ENCODE peak calls at places on chromosomes 1 and 21, in nine cellular contexts. V is GM12865, N is B cell, E is neural progenitor cell, C is ovary, A is MM.1S, X is breast epithelium, B is GM12864, P is spleen. F is an unnamed sample.

GRCh38 chr21:24649691-24650090 is 957.6 kb downstream of the MRPL39 start:
- DNase-seq in V (no peak), N (no peak), E (no peak), C (no peak), A (no peak), X (no peak), B (no peak), P (no peak), F (no peak)

GRCh38 chr1:116900471-116901365 is 9.0 kb upstream of the PTGFRN start:
- DNase-seq in V (no peak), N (no peak), E (no peak), C (no peak), A (no peak), X (no peak), B (no peak), P (no peak), F (no peak)

GRCh38 chr1:213397638-213398037 is 346.6 kb downstream of the RPS6KC1 start:
- DNase-seq in V (no peak), N (no peak), E (no peak), C (no peak), A (no peak), X (no peak), B (no peak), P (no peak), F (no peak)

GRCh38 chr1:228938248-228938891 is 203.1 kb downstream of the RHOU start:
- DNase-seq in V (no peak), N (no peak), E (no peak), C (no peak), A (no peak), X (no peak), B (no peak), P (no peak), F (no peak)

GRCh38 chr1:39657923-39658485 is 13.9 kb downstream of the NT5C1A start:
- DNase-seq in V (peak), N (peak), E (peak), C (peak), A (peak), X (no peak), B (peak), P (peak), F (peak)

GRCh38 chr1:57916034-57916433 is 492.2 kb upstream of the DAB1 start:
- DNase-seq in V (no peak), N (no peak), E (no peak), C (no peak), A (no peak), X (no peak), B (no peak), P (no peak), F (no peak)

GRCh38 chr1:36097693-36098585 is 9.2 kb downstream of the ADPRS start:
- DNase-seq in V (no peak), N (no peak), E (no peak), C (no peak), A (no peak), X (no peak), B (no peak), P (no peak), F (no peak)

GRCh38 chr1:117537291-117537920 is 68.4 kb upstream of the TENT5C start:
- DNase-seq in V (peak), N (peak), E (peak), C (no peak), A (peak), X (peak), B (no peak), P (peak), F (no peak)

GRCh38 chr1:27395441-27396195 is 3.2 kb downstream of the GPR3 start:
- DNase-seq in V (peak), N (peak), E (peak), C (peak), A (peak), X (peak), B (no peak), P (peak), F (peak)

GRCh38 chr1:110453829-110454228 is 2.9 kb downstream of the PROK1 start:
- DNase-seq in V (no peak), N (no peak), E (no peak), C (no peak), A (no peak), X (no peak), B (no peak), P (no peak), F (no peak)

GRCh38 chr21:16248705-16249104 is 518.9 kb downstream of the USP25 start:
- DNase-seq in V (no peak), N (no peak), E (no peak), C (no peak), A (no peak), X (no peak), B (no peak), P (no peak), F (no peak)

GRCh38 chr1:94602312-94602711 is 60.8 kb upstream of the F3 start:
- DNase-seq in V (no peak), N (no peak), E (no peak), C (no peak), A (peak), X (no peak), B (no peak), P (no peak), F (no peak)

GRCh38 chr1:12251442-12251841 is 21.6 kb downstream of the VPS13D start:
- DNase-seq in V (no peak), N (no peak), E (no peak), C (no peak), A (no peak), X (no peak), B (no peak), P (no peak), F (no peak)

GRCh38 chr1:243253211-243253926 is 1.7 kb downstream of the CEP170 start:
- DNase-seq in V (peak), N (no peak), E (peak), C (no peak), A (no peak), X (no peak), B (no peak), P (no peak), F (no peak)

GRCh38 chr1:161153682-161154337 is at the start of gene UFC1:
- DNase-seq in V (peak), N (peak), E (peak), C (peak), A (peak), X (peak), B (peak), P (peak), F (peak)

GRCh38 chr1:34113362-34113761 is 51.7 kb downstream of the CSMD2 start:
- DNase-seq in V (no peak), N (no peak), E (peak), C (no peak), A (no peak), X (no peak), B (no peak), P (no peak), F (no peak)

GRCh38 chr1:160567858-160568682 is 11.2 kb downstream of the CD84 start:
- DNase-seq in V (peak), N (no peak), E (no peak), C (no peak), A (no peak), X (no peak), B (no peak), P (no peak), F (no peak)

GRCh38 chr1:218728994-218729393 is 383.9 kb downstream of the TGFB2 start:
- DNase-seq in V (no peak), N (no peak), E (no peak), C (no peak), A (no peak), X (no peak), B (no peak), P (no peak), F (no peak)

GRCh38 chr1:56797079-56797685 is 22.0 kb downstream of the FYB2 start:
- DNase-seq in V (no peak), N (no peak), E (no peak), C (no peak), A (no peak), X (peak), B (no peak), P (no peak), F (no peak)

GRCh38 chr21:27564684-27565280 is 597.9 kb upstream of the ADAMTS5 start:
- DNase-seq in V (peak), N (no peak), E (peak), C (peak), A (peak), X (no peak), B (no peak), P (no peak), F (no peak)

GRCh38 chr1:93565496-93566221 is 116.0 kb downstream of the BCAR3 start:
- DNase-seq in V (no peak), N (no peak), E (no peak), C (no peak), A (no peak), X (no peak), B (no peak), P (no peak), F (no peak)

GRCh38 chr1:40267767-40268187 is 9.7 kb downstream of the ZMPSTE24 start:
- DNase-seq in V (no peak), N (no peak), E (no peak), C (no peak), A (no peak), X (no peak), B (no peak), P (no peak), F (no peak)

GRCh38 chr21:42002421-42002958 is 7.7 kb downstream of the ZBTB21 start:
- DNase-seq in V (peak), N (no peak), E (no peak), C (no peak), A (no peak), X (no peak), B (peak), P (no peak), F (peak)

GRCh38 chr1:190244406-190244805 is 233.3 kb downstream of the BRINP3 start:
- DNase-seq in V (no peak), N (no peak), E (no peak), C (no peak), A (no peak), X (no peak), B (no peak), P (no peak), F (no peak)

GRCh38 chr1:110433803-110434202 is 17.1 kb upstream of the PROK1 start:
- DNase-seq in V (peak), N (no peak), E (peak), C (peak), A (peak), X (no peak), B (no peak), P (no peak), F (no peak)

GRCh38 chr1:160158031-160158430 is 6.6 kb downstream of the ATP1A4 start:
- DNase-seq in V (no peak), N (no peak), E (no peak), C (no peak), A (no peak), X (no peak), B (no peak), P (no peak), F (no peak)

GRCh38 chr1:39677645-39678044 is 5.7 kb upstream of the NT5C1A start:
- DNase-seq in V (no peak), N (no peak), E (no peak), C (no peak), A (no peak), X (no peak), B (no peak), P (no peak), F (no peak)

GRCh38 chr1:22262583-22262982 is 119.7 kb upstream of the WNT4 start:
- DNase-seq in V (peak), N (no peak), E (peak), C (no peak), A (peak), X (no peak), B (no peak), P (no peak), F (no peak)

GRCh38 chr21:41283211-41283818 is 33.3 kb upstream of the FAM3B start:
- DNase-seq in V (peak), N (peak), E (peak), C (peak), A (peak), X (no peak), B (peak), P (no peak), F (peak)

GRCh38 chr1:86104606-86105532 is 51.7 kb downstream of the COL24A1 start:
- DNase-seq in V (no peak), N (no peak), E (no peak), C (no peak), A (no peak), X (no peak), B (no peak), P (no peak), F (no peak)

GRCh38 chr1:94851571-94851970 is 31.4 kb downstream of the SLC44A3 start:
- DNase-seq in V (no peak), N (no peak), E (no peak), C (no peak), A (no peak), X (no peak), B (no peak), P (no peak), F (no peak)

GRCh38 chr1:156914440-156914856 is 6.0 kb upstream of the LRRC71 start:
- DNase-seq in V (no peak), N (no peak), E (no peak), C (no peak), A (no peak), X (no peak), B (no peak), P (no peak), F (no peak)

DNA sequence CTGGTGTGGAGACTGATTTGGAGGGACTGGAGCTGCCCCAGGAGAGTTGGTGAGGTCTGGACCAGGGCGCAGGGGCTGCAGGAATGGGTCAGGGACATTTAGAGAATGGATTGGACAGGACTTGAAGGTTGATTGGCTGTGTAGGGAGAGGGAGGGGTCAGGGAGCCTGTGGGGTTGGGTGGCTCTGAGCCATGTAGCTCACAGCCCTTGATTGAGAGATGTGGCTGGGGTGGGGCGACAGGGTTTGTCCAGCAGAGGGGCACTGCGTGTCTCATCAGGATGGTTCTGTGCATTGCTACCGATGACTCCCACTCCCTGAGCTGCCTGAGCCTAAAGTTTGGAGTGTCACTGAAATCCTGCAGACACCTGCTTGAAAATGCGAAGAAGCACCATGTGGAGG is 12.1 kb downstream of the AZIN2 start:
- DNase-seq in V (no peak), N (no peak), E (peak), C (no peak), A (no peak), X (no peak), B (no peak), P (no peak), F (no peak)
- TF ChIP-seq CTCF in V (no peak), N (no peak), E (peak), C (no peak), A (no peak), X (no peak), B (no peak), P (no peak), F (no peak)

GRCh38 chr1:201578008-201578888 is 39.3 kb downstream of the NAV1 start:
- DNase-seq in V (no peak), N (no peak), E (no peak), C (no peak), A (no peak), X (no peak), B (no peak), P (peak), F (no peak)
- TF ChIP-seq CTCF in V (no peak), N (no peak), E (no peak), C (no peak), A (no peak), X (no peak), B (no peak), P (no peak), F (no peak)

GRCh38 chr21:38171723-38172344 is 85.0 kb upstream of the KCNJ15 start:
- DNase-seq in V (no peak), N (no peak), E (peak), C (no peak), A (no peak), X (no peak), B (no peak), P (no peak), F (no peak)

GRCh38 chr21:38170705-38171682 is 85.8 kb upstream of the KCNJ15 start:
- DNase-seq in V (no peak), N (no peak), E (no peak), C (no peak), A (no peak), X (no peak), B (no peak), P (no peak), F (no peak)

GRCh38 chr21:38166214-38166547 is 90.6 kb upstream of the KCNJ15 start:
- DNase-seq in V (no peak), N (no peak), E (no peak), C (no peak), A (no peak), X (no peak), B (no peak), P (no peak), F (no peak)

GRCh38 chr21:38167345-38167744 is 89.4 kb upstream of the KCNJ15 start:
- DNase-seq in V (no peak), N (no peak), E (no peak), C (no peak), A (no peak), X (no peak), B (no peak), P (no peak), F (no peak)

DNA sequence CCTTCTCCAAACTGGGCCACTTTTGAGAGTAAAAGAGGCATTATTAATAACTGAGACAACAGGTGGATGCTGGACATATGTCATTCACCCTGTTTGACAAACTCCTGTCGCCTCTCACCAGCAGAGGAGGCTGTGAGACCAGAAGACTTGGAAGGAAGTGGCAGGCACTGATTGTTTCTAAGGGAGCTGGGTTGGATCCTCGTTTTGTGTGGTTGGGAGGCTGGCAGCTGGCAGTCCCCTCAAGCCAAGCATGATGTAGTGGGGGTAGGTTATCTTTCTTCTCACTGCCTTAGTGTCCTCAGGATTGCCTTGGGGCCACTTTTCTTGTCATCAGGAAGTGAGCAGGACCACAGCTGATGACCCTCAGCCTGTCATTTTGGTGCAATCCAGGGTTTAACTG is 86.5 kb upstream of the KCNJ15 start:
- DNase-seq in V (peak), N (no peak), E (peak), C (no peak), A (peak), X (no peak), B (no peak), P (no peak), F (peak)
- TF ChIP-seq CTCF in V (peak), N (no peak), E (peak), C (no peak), A (peak), X (no peak), B (peak), P (no peak), F (peak)

DNA sequence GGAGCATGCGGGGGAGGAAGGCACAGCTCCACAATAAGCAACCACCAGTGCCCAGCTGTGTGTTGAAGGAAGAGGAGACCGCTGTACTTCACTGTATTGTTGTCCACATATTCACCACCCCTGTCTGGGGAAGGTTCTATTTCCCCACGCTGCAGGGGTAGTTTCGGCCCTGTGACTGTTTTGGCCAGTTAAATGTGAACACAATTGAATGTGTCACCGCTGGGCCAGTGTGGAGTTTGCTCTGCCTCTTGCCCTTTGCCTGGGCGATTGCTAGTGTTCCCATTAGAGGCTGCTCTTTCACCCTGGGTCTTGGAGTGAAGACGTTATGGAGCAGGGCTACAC is 32.6 kb downstream of the UBE4B start:
- DNase-seq in V (no peak), N (no peak), E (peak), C (no peak), A (no peak), X (no peak), B (no peak), P (no peak), F (no peak)
- TF ChIP-seq CTCF in V (no peak), N (no peak), E (no peak), C (no peak), A (no peak), X (no peak), B (no peak), P (no peak), F (no peak)

GRCh38 chr1:15272009-15272781 is 25.2 kb downstream of the FHAD1 start:
- DNase-seq in V (peak), N (no peak), E (peak), C (peak), A (peak), X (peak), B (no peak), P (no peak), F (peak)

GRCh38 chr1:15271196-15271595 is 24.2 kb downstream of the FHAD1 start:
- DNase-seq in V (no peak), N (no peak), E (no peak), C (no peak), A (no peak), X (no peak), B (no peak), P (no peak), F (no peak)

GRCh38 chr1:15273274-15273673 is 26.3 kb downstream of the FHAD1 start:
- DNase-seq in V (no peak), N (no peak), E (no peak), C (no peak), A (no peak), X (no peak), B (no peak), P (no peak), F (no peak)

GRCh38 chr1:15275921-15276683 is 29.1 kb downstream of the FHAD1 start:
- DNase-seq in V (no peak), N (no peak), E (no peak), C (no peak), A (no peak), X (no peak), B (no peak), P (no peak), F (no peak)

DNA sequence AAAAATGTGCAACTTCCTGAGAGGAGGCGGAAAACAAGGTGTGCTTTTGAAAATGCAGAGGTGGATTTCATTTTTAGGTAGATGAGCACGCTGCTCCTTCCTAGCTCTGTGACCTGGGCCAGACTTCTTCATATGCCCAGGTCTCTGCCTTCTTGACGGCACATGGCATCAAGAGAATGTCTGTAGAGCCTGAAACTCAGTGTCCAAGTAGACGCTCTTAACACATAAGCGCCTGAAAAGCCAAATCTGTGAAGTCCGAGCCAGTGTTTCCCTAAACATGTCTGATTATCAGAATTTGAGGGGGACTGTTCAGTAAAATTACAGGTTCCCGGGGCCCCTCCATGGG is 25.7 kb downstream of the FHAD1 start:
- DNase-seq in V (no peak), N (no peak), E (no peak), C (no peak), A (no peak), X (no peak), B (no peak), P (no peak), F (no peak)
- TF ChIP-seq CTCF in V (no peak), N (no peak), E (no peak), C (peak), A (no peak), X (no peak), B (no peak), P (no peak), F (peak)

GRCh38 chr1:233025566-233025965 is 75.2 kb downstream of the NTPCR start:
- DNase-seq in V (no peak), N (no peak), E (no peak), C (no peak), A (no peak), X (no peak), B (no peak), P (no peak), F (no peak)

GRCh38 chr1:233019921-233020320 is 69.5 kb downstream of the NTPCR start:
- DNase-seq in V (no peak), N (no peak), E (no peak), C (no peak), A (no peak), X (no peak), B (no peak), P (no peak), F (no peak)

GRCh38 chr1:233020441-233020840 is 70.0 kb downstream of the NTPCR start:
- DNase-seq in V (no peak), N (no peak), E (peak), C (no peak), A (no peak), X (no peak), B (no peak), P (no peak), F (no peak)

GRCh38 chr1:233022246-233022645 is 71.8 kb downstream of the NTPCR start:
- DNase-seq in V (no peak), N (no peak), E (no peak), C (no peak), A (no peak), X (no peak), B (no peak), P (no peak), F (no peak)

DNA sequence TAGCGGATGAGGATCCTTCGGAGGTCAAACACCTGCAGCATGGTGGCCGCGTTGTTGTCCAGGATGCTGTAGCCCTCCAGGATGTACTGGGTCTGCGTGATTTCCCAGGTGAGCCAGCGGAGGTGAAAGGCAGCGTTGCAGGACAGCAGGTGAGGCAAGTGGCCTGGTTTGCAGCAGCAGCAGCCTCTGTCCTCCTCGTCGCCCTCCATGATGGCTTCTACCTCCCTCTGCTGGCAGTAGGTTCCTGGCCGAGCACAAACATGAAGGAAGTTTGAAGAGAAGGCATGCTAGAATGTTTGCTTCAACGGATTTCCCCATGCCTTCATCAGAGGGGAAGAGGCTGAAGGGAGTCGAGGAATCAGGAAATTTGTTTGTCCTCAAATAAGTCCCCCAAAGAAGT is 74.7 kb downstream of the NTPCR start:
- DNase-seq in V (peak), N (no peak), E (peak), C (no peak), A (no peak), X (no peak), B (no peak), P (no peak), F (peak)
- TF ChIP-seq CTCF in V (peak), N (no peak), E (peak), C (no peak), A (peak), X (peak), B (peak), P (peak), F (peak)